ENCODE peak calls at places on chromosomes 3 and 15, in nine cellular contexts. V is WTC11; P is GM10248; X is nephron progenitor cell; I is CD4-positive, alpha-beta T cell; L is glutamatergic neuron; W is mucosa of descending colon; U is cardiac fibroblast; S is neural progenitor cell. C is an unnamed sample.

GRCh38 chr3:78641703-78642102 is 1126.1 kb downstream of the ROBO1 start:
- DNase-seq in V (no peak), P (no peak), X (no peak), I (no peak), L (no peak), W (no peak), U (no peak), S (no peak), C (no peak)

GRCh38 chr3:196619213-196619612 is 20.3 kb upstream of the NRROS start:
- DNase-seq in V (no peak), P (no peak), X (no peak), I (no peak), L (no peak), W (no peak), U (peak), S (peak), C (no peak)

GRCh38 chr15:75776075-75776443 is 63.4 kb upstream of the CSPG4 start:
- DNase-seq in V (peak), P (no peak), X (no peak), I (no peak), L (no peak), W (no peak), U (peak), S (peak), C (no peak)

GRCh38 chr3:190384241-190384863 is 3.6 kb upstream of the CLDN16 start:
- DNase-seq in V (no peak), P (peak), X (no peak), I (no peak), L (no peak), W (no peak), U (peak), S (peak), C (peak)

GRCh38 chr3:27827041-27827440 is 104.9 kb upstream of the EOMES start:
- DNase-seq in V (no peak), P (no peak), X (no peak), I (no peak), L (no peak), W (no peak), U (no peak), S (no peak), C (no peak)

GRCh38 chr3:123334056-123334455 is 114.8 kb downstream of the ADCY5 start:
- DNase-seq in V (no peak), P (no peak), X (no peak), I (no peak), L (no peak), W (peak), U (no peak), S (no peak), C (no peak)

GRCh38 chr15:69666441-69666882 is 213.8 kb downstream of the RPLP1 start:
- DNase-seq in V (no peak), P (peak), X (no peak), I (no peak), L (no peak), W (no peak), U (peak), S (no peak), C (no peak)

GRCh38 chr15:84929795-84930371 is 45.4 kb downstream of the SLC28A1 start:
- DNase-seq in V (no peak), P (no peak), X (no peak), I (no peak), L (no peak), W (peak), U (peak), S (no peak), C (no peak)

GRCh38 chr15:65901336-65901735 is 32.0 kb downstream of the RAB11A start:
- DNase-seq in V (no peak), P (no peak), X (no peak), I (no peak), L (no peak), W (no peak), U (no peak), S (no peak), C (no peak)

GRCh38 chr15:55673287-55673686 is 69.7 kb downstream of the PRTG start:
- DNase-seq in V (no peak), P (no peak), X (peak), I (no peak), L (no peak), W (no peak), U (no peak), S (no peak), C (no peak)

GRCh38 chr15:35329993-35330695 is 215.8 kb downstream of the DPH6 start:
- DNase-seq in V (no peak), P (no peak), X (no peak), I (no peak), L (no peak), W (no peak), U (no peak), S (no peak), C (no peak)

GRCh38 chr3:126858887-126859286 is 124.0 kb upstream of the PLXNA1 start:
- DNase-seq in V (no peak), P (no peak), X (no peak), I (no peak), L (no peak), W (no peak), U (peak), S (no peak), C (no peak)

GRCh38 chr15:81336568-81336967 is 12.6 kb upstream of the STARD5 start:
- DNase-seq in V (no peak), P (peak), X (no peak), I (no peak), L (no peak), W (no peak), U (peak), S (no peak), C (peak)

GRCh38 chr15:65306551-65306950 is 2.1 kb downstream of the RNU5B-1 start:
- DNase-seq in V (no peak), P (no peak), X (no peak), I (no peak), L (no peak), W (no peak), U (no peak), S (no peak), C (no peak)

GRCh38 chr15:76056931-76057330 is 2.9 kb upstream of the TMEM266 start:
- DNase-seq in V (no peak), P (peak), X (no peak), I (no peak), L (no peak), W (no peak), U (no peak), S (no peak), C (no peak)

GRCh38 chr15:86300371-86301106 is 220.9 kb downstream of the AGBL1 start:
- DNase-seq in V (no peak), P (no peak), X (no peak), I (no peak), L (no peak), W (no peak), U (no peak), S (no peak), C (no peak)

DNA sequence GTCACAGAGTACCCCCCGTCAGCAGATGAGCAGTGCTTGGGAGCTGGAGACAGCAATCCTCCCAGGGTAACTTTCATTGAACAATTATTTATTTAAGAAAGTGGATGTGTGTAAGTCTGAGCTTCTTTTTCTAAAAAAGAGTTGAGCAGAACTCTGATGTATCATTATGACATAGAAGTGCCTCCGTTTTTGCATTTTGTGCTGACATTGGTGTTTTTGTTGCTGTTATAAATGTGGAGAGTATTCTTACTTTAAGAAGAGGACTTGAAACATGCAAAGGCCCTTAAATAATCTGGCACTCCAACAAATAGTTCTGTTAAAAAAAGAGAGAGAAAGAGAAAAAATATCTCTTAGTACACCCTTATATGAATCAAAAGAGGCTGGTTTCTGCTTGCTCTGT is 217.1 kb downstream of the AGBL1 start:
- DNase-seq in V (no peak), P (no peak), X (no peak), I (no peak), L (no peak), W (no peak), U (no peak), S (no peak), C (no peak)
- TF ChIP-seq CTCF in V (no peak), P (no peak), X (no peak), I (no peak), L (no peak), W (no peak), U (no peak), S (no peak), C (no peak)

GRCh38 chr3:139187648-139188047 is 143.0 kb upstream of the PRR23C start:
- DNase-seq in V (no peak), P (no peak), X (no peak), I (no peak), L (no peak), W (no peak), U (no peak), S (no peak), C (no peak)
- TF ChIP-seq CTCF in V (no peak), P (no peak), X (no peak), I (no peak), L (no peak), W (no peak), U (no peak), S (no peak), C (no peak)

DNA sequence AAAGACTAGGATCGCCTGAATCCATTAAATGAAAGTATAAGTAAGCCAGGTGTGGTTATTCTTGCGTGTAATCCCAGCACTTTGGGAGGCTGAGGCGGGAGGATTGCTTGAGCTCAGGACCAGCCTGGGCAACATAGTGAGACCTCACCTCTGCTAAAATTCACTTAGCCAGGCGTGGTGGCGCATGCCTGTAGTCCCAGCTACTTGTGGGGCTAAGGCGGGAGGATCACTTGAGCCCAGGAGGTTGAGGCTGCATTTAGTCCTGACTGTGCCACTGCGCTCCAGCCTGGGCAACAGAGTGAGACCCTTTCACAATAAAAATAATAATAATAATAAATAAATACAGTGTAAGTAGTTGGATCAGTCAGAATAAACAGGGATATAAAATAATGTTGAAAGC is 25.5 kb upstream of the HYKK start:
- DNase-seq in V (no peak), P (no peak), X (no peak), I (no peak), L (no peak), W (no peak), U (no peak), S (no peak), C (no peak)
- TF ChIP-seq CTCF in V (no peak), P (no peak), X (no peak), I (no peak), L (no peak), W (no peak), U (no peak), S (no peak), C (no peak)

GRCh38 chr3:139559541-139559940 is 20.0 kb upstream of the RBP1 start:
- DNase-seq in V (no peak), P (no peak), X (no peak), I (no peak), L (no peak), W (no peak), U (no peak), S (peak), C (no peak)

GRCh38 chr3:139558351-139559170 is 19.0 kb upstream of the RBP1 start:
- DNase-seq in V (no peak), P (no peak), X (no peak), I (no peak), L (no peak), W (no peak), U (no peak), S (no peak), C (peak)

GRCh38 chr3:139564290-139564861 is 24.8 kb upstream of the RBP1 start:
- DNase-seq in V (peak), P (no peak), X (no peak), I (no peak), L (peak), W (no peak), U (peak), S (peak), C (no peak)

GRCh38 chr3:139561428-139561827 is 21.9 kb upstream of the RBP1 start:
- DNase-seq in V (no peak), P (no peak), X (no peak), I (no peak), L (no peak), W (no peak), U (no peak), S (no peak), C (no peak)

DNA sequence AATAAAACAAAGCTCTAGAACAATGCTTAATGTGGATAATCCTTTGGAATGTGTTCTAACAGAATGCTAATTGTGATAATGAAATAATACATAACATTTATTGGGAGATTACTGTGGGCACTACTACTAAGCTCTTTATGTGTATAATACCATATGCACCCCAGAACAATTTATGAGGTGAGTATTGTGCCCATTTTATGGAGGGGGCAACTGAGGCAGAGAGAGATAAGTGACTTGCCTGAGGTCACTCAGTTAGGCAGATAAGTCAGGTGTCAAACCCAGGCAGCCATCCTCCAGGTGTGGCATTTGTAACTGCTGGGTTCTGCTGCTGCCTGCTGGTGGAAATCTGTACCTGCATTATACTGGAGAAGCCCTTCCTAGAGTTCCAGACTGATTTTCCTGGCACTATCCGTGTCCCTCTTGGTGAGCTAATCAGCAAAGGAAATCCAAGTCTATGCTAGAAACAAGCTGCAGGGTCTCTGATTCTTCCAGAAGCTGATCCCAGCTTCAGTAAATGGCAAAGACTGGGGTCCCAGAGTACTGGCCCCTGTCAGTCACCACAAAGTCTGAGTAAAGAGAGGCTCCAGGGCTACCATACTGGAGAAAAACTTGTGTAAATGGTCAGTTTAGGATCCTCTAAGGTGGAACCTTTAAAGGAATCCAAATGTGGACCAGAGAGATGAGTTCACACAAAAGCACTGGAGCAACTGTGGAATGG is 22.6 kb upstream of the RBP1 start:
- DNase-seq in V (peak), P (peak), X (peak), I (no peak), L (peak), W (no peak), U (peak), S (peak), C (peak)
- TF ChIP-seq CTCF in V (peak), P (peak), X (peak), I (no peak), L (peak), W (peak), U (peak), S (peak), C (peak)